ENCODE peak calls at places on chromosomes 11 and 22, in nine cellular contexts. One of them, this sample, is unnamed. For H3K9me3, the result is how much of the 10 kb centered on the place peaks cover.

GRCh38 chr22:29343313-29343805 is 27.9 kb upstream of the RASL10A start:
- DNase-seq in neuronal stem cell: no peak
- DNase-seq in effector memory CD4-positive, alpha-beta T cell: no peak
- DNase-seq in lower lobe of right lung: peak
- DNase-seq in vagina: no peak
- DNase-seq in cardiac muscle cell: peak
- DNase-seq in CD8-positive, alpha-beta memory T cell: no peak
- DNase-seq in AG04450: no peak
- DNase-seq in tibial nerve: no peak
- DNase-seq in this sample: no peak

GRCh38 chr11:60121259-60121658 is 32.8 kb downstream of the MS4A2 start:
- DNase-seq in neuronal stem cell: no peak
- DNase-seq in effector memory CD4-positive, alpha-beta T cell: no peak
- DNase-seq in lower lobe of right lung: no peak
- DNase-seq in vagina: no peak
- DNase-seq in cardiac muscle cell: peak
- DNase-seq in CD8-positive, alpha-beta memory T cell: no peak
- DNase-seq in AG04450: no peak
- DNase-seq in tibial nerve: no peak
- DNase-seq in this sample: no peak

GRCh38 chr11:111512296-111513239 is at the start of gene BTG4:
- DNase-seq in neuronal stem cell: no peak
- DNase-seq in effector memory CD4-positive, alpha-beta T cell: no peak
- DNase-seq in lower lobe of right lung: peak
- DNase-seq in vagina: no peak
- DNase-seq in cardiac muscle cell: peak
- DNase-seq in CD8-positive, alpha-beta memory T cell: no peak
- DNase-seq in AG04450: no peak
- DNase-seq in tibial nerve: no peak
- DNase-seq in this sample: no peak

GRCh38 chr22:49928185-49928495 is 9.7 kb downstream of the CRELD2 start:
- DNase-seq in neuronal stem cell: no peak
- DNase-seq in effector memory CD4-positive, alpha-beta T cell: no peak
- DNase-seq in lower lobe of right lung: no peak
- DNase-seq in vagina: no peak
- DNase-seq in cardiac muscle cell: no peak
- DNase-seq in CD8-positive, alpha-beta memory T cell: no peak
- DNase-seq in AG04450: no peak
- DNase-seq in tibial nerve: no peak
- DNase-seq in this sample: no peak

GRCh38 chr11:95556342-95557151 is 233.0 kb downstream of the FAM76B start:
- DNase-seq in neuronal stem cell: peak
- DNase-seq in effector memory CD4-positive, alpha-beta T cell: no peak
- DNase-seq in lower lobe of right lung: no peak
- DNase-seq in vagina: no peak
- DNase-seq in cardiac muscle cell: peak
- DNase-seq in CD8-positive, alpha-beta memory T cell: no peak
- DNase-seq in AG04450: peak
- DNase-seq in tibial nerve: no peak
- DNase-seq in this sample: no peak

GRCh38 chr22:19746726-19747125 is 13.9 kb upstream of the TBX1 start:
- DNase-seq in neuronal stem cell: no peak
- DNase-seq in effector memory CD4-positive, alpha-beta T cell: no peak
- DNase-seq in lower lobe of right lung: no peak
- DNase-seq in vagina: no peak
- DNase-seq in cardiac muscle cell: no peak
- DNase-seq in CD8-positive, alpha-beta memory T cell: no peak
- DNase-seq in AG04450: no peak
- DNase-seq in tibial nerve: no peak
- DNase-seq in this sample: no peak

GRCh38 chr11:223921-224320 is 12.2 kb downstream of the SIRT3 start:
- DNase-seq in neuronal stem cell: no peak
- DNase-seq in effector memory CD4-positive, alpha-beta T cell: no peak
- DNase-seq in lower lobe of right lung: no peak
- DNase-seq in vagina: peak
- DNase-seq in cardiac muscle cell: no peak
- DNase-seq in CD8-positive, alpha-beta memory T cell: no peak
- DNase-seq in AG04450: no peak
- DNase-seq in tibial nerve: no peak
- DNase-seq in this sample: no peak

GRCh38 chr11:1349074-1349931 is 39.9 kb upstream of the TOLLIP start:
- DNase-seq in neuronal stem cell: no peak
- DNase-seq in effector memory CD4-positive, alpha-beta T cell: no peak
- DNase-seq in lower lobe of right lung: no peak
- DNase-seq in vagina: no peak
- DNase-seq in cardiac muscle cell: no peak
- DNase-seq in CD8-positive, alpha-beta memory T cell: no peak
- DNase-seq in AG04450: no peak
- DNase-seq in tibial nerve: no peak
- DNase-seq in this sample: no peak

GRCh38 chr11:112163875-112164521 is at the start of gene IL18:
- DNase-seq in neuronal stem cell: no peak
- DNase-seq in effector memory CD4-positive, alpha-beta T cell: no peak
- DNase-seq in lower lobe of right lung: peak
- DNase-seq in vagina: no peak
- DNase-seq in cardiac muscle cell: no peak
- DNase-seq in CD8-positive, alpha-beta memory T cell: no peak
- DNase-seq in AG04450: no peak
- DNase-seq in tibial nerve: peak
- DNase-seq in this sample: no peak

GRCh38 chr11:26839911-26840705 is 118.2 kb upstream of the SLC5A12 start:
- DNase-seq in neuronal stem cell: no peak
- DNase-seq in effector memory CD4-positive, alpha-beta T cell: no peak
- DNase-seq in lower lobe of right lung: no peak
- DNase-seq in vagina: no peak
- DNase-seq in cardiac muscle cell: no peak
- DNase-seq in CD8-positive, alpha-beta memory T cell: no peak
- DNase-seq in AG04450: no peak
- DNase-seq in tibial nerve: no peak
- DNase-seq in this sample: no peak

GRCh38 chr22:26887456-26887855 is 230.1 kb downstream of the MIAT start:
- DNase-seq in neuronal stem cell: no peak
- DNase-seq in effector memory CD4-positive, alpha-beta T cell: no peak
- DNase-seq in lower lobe of right lung: no peak
- DNase-seq in vagina: no peak
- DNase-seq in cardiac muscle cell: peak
- DNase-seq in CD8-positive, alpha-beta memory T cell: no peak
- DNase-seq in AG04450: peak
- DNase-seq in tibial nerve: no peak
- DNase-seq in this sample: no peak

GRCh38 chr11:101428918-101429317 is 154.9 kb downstream of the TRPC6 start:
- DNase-seq in neuronal stem cell: no peak
- DNase-seq in effector memory CD4-positive, alpha-beta T cell: no peak
- DNase-seq in lower lobe of right lung: no peak
- DNase-seq in vagina: no peak
- DNase-seq in cardiac muscle cell: peak
- DNase-seq in CD8-positive, alpha-beta memory T cell: no peak
- DNase-seq in AG04450: no peak
- DNase-seq in tibial nerve: no peak
- DNase-seq in this sample: no peak

GRCh38 chr22:36855478-36855877 is 5.3 kb upstream of the NCF4 start:
- DNase-seq in neuronal stem cell: no peak
- DNase-seq in effector memory CD4-positive, alpha-beta T cell: no peak
- DNase-seq in lower lobe of right lung: no peak
- DNase-seq in vagina: no peak
- DNase-seq in cardiac muscle cell: no peak
- DNase-seq in CD8-positive, alpha-beta memory T cell: no peak
- DNase-seq in AG04450: no peak
- DNase-seq in tibial nerve: no peak
- DNase-seq in this sample: no peak

GRCh38 chr11:33452806-33453205 is 195.6 kb downstream of the HIPK3 start:
- DNase-seq in neuronal stem cell: no peak
- DNase-seq in effector memory CD4-positive, alpha-beta T cell: no peak
- DNase-seq in lower lobe of right lung: no peak
- DNase-seq in vagina: no peak
- DNase-seq in cardiac muscle cell: peak
- DNase-seq in CD8-positive, alpha-beta memory T cell: no peak
- DNase-seq in AG04450: peak
- DNase-seq in tibial nerve: no peak
- DNase-seq in this sample: no peak

GRCh38 chr22:33108037-33108436 is 49.9 kb upstream of the SYN3 start:
- DNase-seq in neuronal stem cell: no peak
- DNase-seq in effector memory CD4-positive, alpha-beta T cell: no peak
- DNase-seq in lower lobe of right lung: no peak
- DNase-seq in vagina: no peak
- DNase-seq in cardiac muscle cell: no peak
- DNase-seq in CD8-positive, alpha-beta memory T cell: no peak
- DNase-seq in AG04450: no peak
- DNase-seq in tibial nerve: no peak
- DNase-seq in this sample: no peak

GRCh38 chr22:45490836-45491235 is 11.8 kb upstream of the FBLN1 start:
- DNase-seq in neuronal stem cell: no peak
- DNase-seq in effector memory CD4-positive, alpha-beta T cell: no peak
- DNase-seq in lower lobe of right lung: no peak
- DNase-seq in vagina: no peak
- DNase-seq in cardiac muscle cell: no peak
- DNase-seq in CD8-positive, alpha-beta memory T cell: no peak
- DNase-seq in AG04450: no peak
- DNase-seq in tibial nerve: no peak
- DNase-seq in this sample: no peak
- H3K9me3 ChIP-seq in neuronal stem cell: under half
- H3K9me3 ChIP-seq in effector memory CD4-positive, alpha-beta T cell: under half
- H3K9me3 ChIP-seq in lower lobe of right lung: under half
- H3K9me3 ChIP-seq in vagina: under half
- H3K9me3 ChIP-seq in cardiac muscle cell: under half
- H3K9me3 ChIP-seq in CD8-positive, alpha-beta memory T cell: under half
- H3K9me3 ChIP-seq in AG04450: under half
- H3K9me3 ChIP-seq in tibial nerve: under half
- H3K9me3 ChIP-seq in this sample: under half

GRCh38 chr22:48827228-48827810 is 1000.4 kb downstream of the BRD1 start:
- DNase-seq in neuronal stem cell: no peak
- DNase-seq in effector memory CD4-positive, alpha-beta T cell: no peak
- DNase-seq in lower lobe of right lung: no peak
- DNase-seq in vagina: no peak
- DNase-seq in cardiac muscle cell: no peak
- DNase-seq in CD8-positive, alpha-beta memory T cell: no peak
- DNase-seq in AG04450: no peak
- DNase-seq in tibial nerve: no peak
- DNase-seq in this sample: no peak

GRCh38 chr22:48825802-48826520 is 1001.7 kb downstream of the BRD1 start:
- DNase-seq in neuronal stem cell: no peak
- DNase-seq in effector memory CD4-positive, alpha-beta T cell: no peak
- DNase-seq in lower lobe of right lung: no peak
- DNase-seq in vagina: no peak
- DNase-seq in cardiac muscle cell: no peak
- DNase-seq in CD8-positive, alpha-beta memory T cell: no peak
- DNase-seq in AG04450: no peak
- DNase-seq in tibial nerve: no peak
- DNase-seq in this sample: no peak

GRCh38 chr22:48823941-48824340 is 1003.7 kb downstream of the BRD1 start:
- DNase-seq in neuronal stem cell: no peak
- DNase-seq in effector memory CD4-positive, alpha-beta T cell: no peak
- DNase-seq in lower lobe of right lung: no peak
- DNase-seq in vagina: no peak
- DNase-seq in cardiac muscle cell: no peak
- DNase-seq in CD8-positive, alpha-beta memory T cell: no peak
- DNase-seq in AG04450: no peak
- DNase-seq in tibial nerve: no peak
- DNase-seq in this sample: no peak

GRCh38 chr22:48826546-48826945 is 1001.1 kb downstream of the BRD1 start:
- DNase-seq in neuronal stem cell: no peak
- DNase-seq in effector memory CD4-positive, alpha-beta T cell: no peak
- DNase-seq in lower lobe of right lung: no peak
- DNase-seq in vagina: no peak
- DNase-seq in cardiac muscle cell: no peak
- DNase-seq in CD8-positive, alpha-beta memory T cell: no peak
- DNase-seq in AG04450: no peak
- DNase-seq in tibial nerve: no peak
- DNase-seq in this sample: no peak

GRCh38 chr22:48824673-48825651 is 1002.7 kb downstream of the BRD1 start:
- DNase-seq in neuronal stem cell: no peak
- DNase-seq in effector memory CD4-positive, alpha-beta T cell: no peak
- DNase-seq in lower lobe of right lung: no peak
- DNase-seq in vagina: no peak
- DNase-seq in cardiac muscle cell: no peak
- DNase-seq in CD8-positive, alpha-beta memory T cell: no peak
- DNase-seq in AG04450: no peak
- DNase-seq in tibial nerve: no peak
- DNase-seq in this sample: no peak
- H3K9me3 ChIP-seq in neuronal stem cell: under half
- H3K9me3 ChIP-seq in effector memory CD4-positive, alpha-beta T cell: under half
- H3K9me3 ChIP-seq in lower lobe of right lung: under half
- H3K9me3 ChIP-seq in vagina: under half
- H3K9me3 ChIP-seq in cardiac muscle cell: under half
- H3K9me3 ChIP-seq in CD8-positive, alpha-beta memory T cell: under half
- H3K9me3 ChIP-seq in AG04450: half or more
- H3K9me3 ChIP-seq in tibial nerve: under half
- H3K9me3 ChIP-seq in this sample: under half

GRCh38 chr11:70669281-70669680 is 271.0 kb downstream of the CTTN start:
- DNase-seq in neuronal stem cell: no peak
- DNase-seq in effector memory CD4-positive, alpha-beta T cell: no peak
- DNase-seq in lower lobe of right lung: no peak
- DNase-seq in vagina: no peak
- DNase-seq in cardiac muscle cell: no peak
- DNase-seq in CD8-positive, alpha-beta memory T cell: no peak
- DNase-seq in AG04450: no peak
- DNase-seq in tibial nerve: no peak
- DNase-seq in this sample: no peak
- H3K9me3 ChIP-seq in neuronal stem cell: under half
- H3K9me3 ChIP-seq in effector memory CD4-positive, alpha-beta T cell: under half
- H3K9me3 ChIP-seq in lower lobe of right lung: under half
- H3K9me3 ChIP-seq in vagina: under half
- H3K9me3 ChIP-seq in cardiac muscle cell: under half
- H3K9me3 ChIP-seq in CD8-positive, alpha-beta memory T cell: under half
- H3K9me3 ChIP-seq in AG04450: half or more
- H3K9me3 ChIP-seq in tibial nerve: under half
- H3K9me3 ChIP-seq in this sample: under half

GRCh38 chr11:70645537-70645936 is 247.2 kb downstream of the CTTN start:
- DNase-seq in neuronal stem cell: no peak
- DNase-seq in effector memory CD4-positive, alpha-beta T cell: no peak
- DNase-seq in lower lobe of right lung: no peak
- DNase-seq in vagina: no peak
- DNase-seq in cardiac muscle cell: no peak
- DNase-seq in CD8-positive, alpha-beta memory T cell: no peak
- DNase-seq in AG04450: no peak
- DNase-seq in tibial nerve: no peak
- DNase-seq in this sample: no peak

GRCh38 chr11:70646272-70647049 is 248.1 kb downstream of the CTTN start:
- DNase-seq in neuronal stem cell: no peak
- DNase-seq in effector memory CD4-positive, alpha-beta T cell: no peak
- DNase-seq in lower lobe of right lung: no peak
- DNase-seq in vagina: no peak
- DNase-seq in cardiac muscle cell: no peak
- DNase-seq in CD8-positive, alpha-beta memory T cell: no peak
- DNase-seq in AG04450: no peak
- DNase-seq in tibial nerve: no peak
- DNase-seq in this sample: no peak

GRCh38 chr11:70644343-70645060 is 246.2 kb downstream of the CTTN start:
- DNase-seq in neuronal stem cell: no peak
- DNase-seq in effector memory CD4-positive, alpha-beta T cell: no peak
- DNase-seq in lower lobe of right lung: no peak
- DNase-seq in vagina: no peak
- DNase-seq in cardiac muscle cell: no peak
- DNase-seq in CD8-positive, alpha-beta memory T cell: no peak
- DNase-seq in AG04450: no peak
- DNase-seq in tibial nerve: no peak
- DNase-seq in this sample: no peak

GRCh38 chr11:70650075-70650909 is 252.0 kb downstream of the CTTN start:
- DNase-seq in neuronal stem cell: peak
- DNase-seq in effector memory CD4-positive, alpha-beta T cell: no peak
- DNase-seq in lower lobe of right lung: peak
- DNase-seq in vagina: no peak
- DNase-seq in cardiac muscle cell: peak
- DNase-seq in CD8-positive, alpha-beta memory T cell: no peak
- DNase-seq in AG04450: peak
- DNase-seq in tibial nerve: peak
- DNase-seq in this sample: peak

GRCh38 chr11:70647188-70648166 is 249.1 kb downstream of the CTTN start:
- DNase-seq in neuronal stem cell: no peak
- DNase-seq in effector memory CD4-positive, alpha-beta T cell: no peak
- DNase-seq in lower lobe of right lung: no peak
- DNase-seq in vagina: no peak
- DNase-seq in cardiac muscle cell: no peak
- DNase-seq in CD8-positive, alpha-beta memory T cell: no peak
- DNase-seq in AG04450: no peak
- DNase-seq in tibial nerve: no peak
- DNase-seq in this sample: no peak
- H3K9me3 ChIP-seq in neuronal stem cell: under half
- H3K9me3 ChIP-seq in effector memory CD4-positive, alpha-beta T cell: under half
- H3K9me3 ChIP-seq in lower lobe of right lung: under half
- H3K9me3 ChIP-seq in vagina: under half
- H3K9me3 ChIP-seq in cardiac muscle cell: under half
- H3K9me3 ChIP-seq in CD8-positive, alpha-beta memory T cell: under half
- H3K9me3 ChIP-seq in AG04450: under half
- H3K9me3 ChIP-seq in tibial nerve: under half
- H3K9me3 ChIP-seq in this sample: under half